ENCODE peak calls at places on chromosomes 4 and X, in seven cellular contexts. R, J, W, G, I, D and Q are unnamed samples.

GRCh38 chr4:19983072-19983471 is 268.6 kb upstream of the SLIT2 start:
- DNase-seq in W (peak; percentile 88), J (no peak), I (peak; percentile 97), R (no peak), D (peak; percentile 59), G (no peak), Q (no peak)

GRCh38 chr4:20544645-20545044 is 155.6 kb upstream of the PACRGL start:
- DNase-seq in D (no peak), W (peak; percentile 55), R (peak; percentile 17), J (no peak), G (no peak), I (peak; percentile 82), Q (no peak)

GRCh38 chr4:109429545-109429944 is 4.1 kb upstream of the SEC24B start:
- DNase-seq in W (no peak), G (no peak), R (no peak), I (no peak), D (no peak), J (no peak), Q (no peak)

GRCh38 chr4:78297075-78297815 is 240.1 kb downstream of the FRAS1 start:
- DNase-seq in I (peak; percentile 42), J (no peak), W (no peak), D (peak; percentile 44), R (peak; percentile 22), G (no peak), Q (no peak)

GRCh38 chrX:39818750-39819149 is 279.0 kb downstream of the BCOR start:
- DNase-seq in G (no peak), R (no peak), J (no peak), D (no peak), I (no peak), W (no peak), Q (no peak)

GRCh38 chrX:153459976-153460375 is 10.4 kb downstream of the HAUS7 start:
- DNase-seq in W (no peak), G (no peak), D (no peak), R (no peak), J (no peak), I (peak; percentile 86), Q (no peak)

GRCh38 chrX:100083146-100083715 is 326.8 kb downstream of the PCDH19 start:
- DNase-seq in R (no peak), I (no peak), G (no peak), J (no peak), W (no peak), D (no peak), Q (no peak)

GRCh38 chr4:24969486-24969885 is 56.6 kb upstream of the CCDC149 start:
- DNase-seq in J (no peak), R (no peak), I (no peak), W (no peak), D (no peak), G (no peak), Q (no peak)

GRCh38 chr4:65521666-65522065 is 148.6 kb downstream of the EPHA5 start:
- DNase-seq in J (no peak), G (no peak), I (no peak), W (no peak), R (no peak), D (no peak), Q (no peak)

GRCh38 chr4:45215976-45216542 is 489.7 kb upstream of the GNPDA2 start:
- DNase-seq in I (no peak), R (no peak), G (no peak), D (no peak), J (no peak), W (no peak), Q (no peak)

GRCh38 chrX:151488677-151489076 is 74.8 kb upstream of the PASD1 start:
- DNase-seq in R (peak; percentile 2), D (no peak), W (no peak), G (no peak), I (peak; percentile 1), J (no peak), Q (no peak)

GRCh38 chrX:3939967-3940610 is 226.6 kb upstream of the PRKX start:
- DNase-seq in J (no peak), D (no peak), I (peak; percentile 30), R (peak; percentile 21), W (no peak), G (no peak), Q (no peak)

GRCh38 chr4:58761563-58761962 is 1651.4 kb upstream of the IGFBP7 start:
- DNase-seq in R (no peak), W (no peak), D (no peak), J (no peak), G (no peak), I (no peak), Q (no peak)

GRCh38 chrX:139077303-139078131 is 366.0 kb upstream of the FGF13 start:
- DNase-seq in G (no peak), D (peak; percentile 10), W (no peak), R (no peak), J (no peak), I (no peak), Q (no peak)

GRCh38 chr4:88605744-88606143 is 13.5 kb downstream of the HERC3 start:
- DNase-seq in G (no peak), J (no peak), I (no peak), W (no peak), R (peak; percentile 2), D (no peak), Q (no peak)

GRCh38 chrX:118520206-118520857 is 24.7 kb downstream of the DOCK11 start:
- DNase-seq in G (no peak), D (no peak), I (peak; percentile 64), J (no peak), W (no peak), R (no peak), Q (no peak)

GRCh38 chr4:83109480-83110221 is 4.9 kb downstream of the PLAC8 start:
- DNase-seq in G (no peak), R (peak; percentile 11), I (peak; percentile 18), J (peak; percentile 50), W (no peak), D (no peak), Q (peak; percentile 85)

GRCh38 chrX:3526084-3526483 is 179.6 kb upstream of the MXRA5 start:
- DNase-seq in I (peak; percentile 58), D (no peak), J (no peak), R (no peak), W (no peak), G (no peak), Q (no peak)

GRCh38 chr4:4549534-4549933 is 7.7 kb upstream of the STX18 start:
- DNase-seq in I (no peak), R (no peak), D (no peak), G (no peak), J (no peak), W (no peak), Q (no peak)

GRCh38 chrX:13690836-13691235 is 1.9 kb downstream of the RAB9A start:
- DNase-seq in R (peak; percentile 21), G (no peak), D (no peak), I (no peak), W (no peak), J (no peak), Q (no peak)

GRCh38 chrX:13687203-13687602 is 1.7 kb upstream of the RAB9A start:
- DNase-seq in I (no peak), G (no peak), W (no peak), J (no peak), R (no peak), D (no peak), Q (no peak)

GRCh38 chrX:13689519-13690211 is 737 bp downstream of the RAB9A start:
- DNase-seq in W (no peak), D (no peak), J (no peak), I (peak; percentile 29), G (no peak), R (peak; percentile 21), Q (no peak)

GRCh38 chrX:13688772-13689518 is at the start of gene RAB9A:
- DNase-seq in I (peak; percentile 65), G (peak; percentile 87), W (no peak), D (no peak), R (peak; percentile 64), J (peak; percentile 90), Q (peak; percentile 89)

GRCh38 chrX:13688384-13688771 is 550 bp upstream of the RAB9A start:
- DNase-seq in J (no peak), I (no peak), W (no peak), R (no peak), G (no peak), D (no peak), Q (no peak)
- H3K4me3 ChIP-seq in J (peak overlapping the region; percentile 60), I (peak overlapping the region; percentile 77), W (peak overlapping the region; percentile 58), R (peak overlapping the region; percentile 92), G (peak overlapping the region; percentile 46), D (peak overlapping the region; percentile 76), Q (peak overlapping the region; percentile 76)

DNA sequence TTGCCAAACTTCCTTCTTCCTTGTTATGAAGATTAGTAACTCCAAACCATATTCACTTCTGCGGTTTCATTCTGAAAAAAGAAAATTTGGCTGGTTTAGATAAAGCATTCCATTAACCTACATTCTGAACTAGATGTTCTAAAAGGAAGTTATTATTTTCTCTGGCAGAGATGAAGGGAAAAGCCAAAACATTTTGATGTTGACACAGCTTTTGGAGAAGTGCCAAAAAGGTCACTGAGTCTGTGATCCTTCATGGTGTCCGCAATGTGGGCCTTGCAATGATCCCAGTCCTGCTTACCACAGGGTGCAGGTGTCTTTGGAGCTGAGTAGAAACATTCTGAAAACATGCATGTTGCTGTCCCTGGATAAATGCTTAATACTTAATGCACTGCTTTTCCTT is 36.0 kb downstream of the CXCL8 start:
- DNase-seq in I (peak; percentile 99), R (no peak), D (no peak), W (peak; percentile 39), G (peak; percentile 51), J (peak; percentile 35), Q (no peak)
- H3K4me3 ChIP-seq in I (no peak overlapping the region), R (no peak overlapping the region), D (no peak overlapping the region), W (no peak overlapping the region), G (no peak overlapping the region), J (no peak overlapping the region), Q (no peak overlapping the region)

GRCh38 chr4:185772391-185773093 is 39.5 kb downstream of the SORBS2 start:
- DNase-seq in G (no peak), J (no peak), R (no peak), I (no peak), D (no peak), W (no peak), Q (no peak)

GRCh38 chr4:185774076-185774731 is 37.8 kb downstream of the SORBS2 start:
- DNase-seq in I (no peak), W (no peak), J (peak; percentile 42), D (no peak), R (no peak), G (no peak), Q (no peak)

GRCh38 chr4:185774815-185775684 is 36.9 kb downstream of the SORBS2 start:
- DNase-seq in W (no peak), D (peak; percentile 75), I (peak; percentile 96), R (no peak), G (no peak), J (peak; percentile 49), Q (peak; percentile 74)

GRCh38 chr4:185771696-185772390 is 40.2 kb downstream of the SORBS2 start:
- DNase-seq in J (no peak), D (no peak), W (no peak), R (no peak), G (no peak), I (peak; percentile 48), Q (no peak)

DNA sequence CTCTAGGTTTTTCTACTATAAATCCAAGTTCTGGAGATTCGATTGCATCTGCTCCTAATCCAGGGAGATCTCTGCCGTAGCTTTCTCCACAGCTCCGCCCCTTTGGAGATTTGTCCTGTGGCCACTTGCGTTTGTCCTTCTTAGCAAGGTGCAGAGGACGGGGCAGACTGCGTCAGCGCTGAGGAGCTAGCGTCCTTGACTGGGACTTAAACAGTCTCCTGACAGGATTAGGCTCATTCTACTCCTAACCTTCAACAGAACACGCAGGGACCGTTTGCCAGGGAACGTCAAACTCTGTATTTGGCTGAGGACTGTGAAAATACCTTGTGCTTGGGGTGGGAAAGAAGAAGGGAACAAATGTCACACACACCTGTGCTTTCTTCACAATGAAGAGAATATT is 38.6 kb downstream of the SORBS2 start:
- DNase-seq in R (no peak), J (peak; percentile 57), I (no peak), W (no peak), D (no peak), G (peak; percentile 39), Q (peak; percentile 85)
- H3K4me3 ChIP-seq in R (no peak overlapping the region), J (peak overlapping the region; percentile 38), I (no peak overlapping the region), W (no peak overlapping the region), D (no peak overlapping the region), G (no peak overlapping the region), Q (peak overlapping the region; percentile 71)

GRCh38 chr4:121765368-121765705 is 373 bp upstream of the SMIM43 start:
- DNase-seq in W (no peak), R (no peak), D (no peak), I (no peak), J (no peak), G (no peak), Q (no peak)
- H3K4me3 ChIP-seq in W (peak overlapping the region; percentile 55), R (no peak overlapping the region), D (peak overlapping the region; percentile 48), I (peak overlapping the region; percentile 60), J (no peak overlapping the region), G (no peak overlapping the region), Q (no peak overlapping the region)